ENCODE peak calls at places on chromosomes 4 and X, in four cellular contexts. One of them, this sample, is unnamed. For H3K27me3, the result is how much of the 10 kb centered on the place peaks cover.

GRCh38 chr4:19913670-19914069 is 338.0 kb upstream of the SLIT2 start:
- DNase-seq in left lung: no peak
- DNase-seq in lower lobe of right lung: no peak
- DNase-seq in Peyer's patch: no peak
- DNase-seq in this sample: no peak

GRCh38 chrX:107731831-107732502 is 43.6 kb downstream of the TSC22D3 start:
- DNase-seq in left lung: peak
- DNase-seq in lower lobe of right lung: peak
- DNase-seq in Peyer's patch: peak
- DNase-seq in this sample: no peak

GRCh38 chr4:56469489-56470210 is 2.2 kb downstream of the SRP72 start:
- DNase-seq in left lung: no peak
- DNase-seq in lower lobe of right lung: no peak
- DNase-seq in Peyer's patch: no peak
- DNase-seq in this sample: no peak

GRCh38 chrX:108415891-108416290 is 22.3 kb downstream of the COL4A6 start:
- DNase-seq in lower lobe of right lung: no peak
- DNase-seq in Peyer's patch: no peak
- DNase-seq in left lung: no peak
- DNase-seq in this sample: no peak

GRCh38 chrX:15468036-15468435 is 25.1 kb downstream of the PIR start:
- DNase-seq in Peyer's patch: no peak
- DNase-seq in lower lobe of right lung: no peak
- DNase-seq in left lung: no peak
- DNase-seq in this sample: no peak

GRCh38 chr4:152023674-152024073 is 262.9 kb upstream of the GATB start:
- DNase-seq in left lung: no peak
- DNase-seq in lower lobe of right lung: no peak
- DNase-seq in Peyer's patch: no peak
- DNase-seq in this sample: no peak

GRCh38 chrX:124736553-124737240 is 390.3 kb downstream of the SH2D1A start:
- DNase-seq in lower lobe of right lung: no peak
- DNase-seq in Peyer's patch: peak
- DNase-seq in left lung: no peak
- DNase-seq in this sample: peak

GRCh38 chr4:144750348-144750747 is 104.4 kb downstream of the HHIP start:
- DNase-seq in Peyer's patch: no peak
- DNase-seq in lower lobe of right lung: no peak
- DNase-seq in left lung: no peak
- DNase-seq in this sample: no peak

GRCh38 chr4:75919914-75920313 is 17.7 kb upstream of the PPEF2 start:
- DNase-seq in left lung: no peak
- DNase-seq in lower lobe of right lung: no peak
- DNase-seq in Peyer's patch: peak
- DNase-seq in this sample: no peak

GRCh38 chr4:185846550-185847210 is 34.7 kb upstream of the SORBS2 start:
- DNase-seq in Peyer's patch: no peak
- DNase-seq in left lung: no peak
- DNase-seq in lower lobe of right lung: no peak
- DNase-seq in this sample: no peak

GRCh38 chr4:1524761-1525160 is 118.5 kb upstream of the NKX1-1 start:
- DNase-seq in Peyer's patch: no peak
- DNase-seq in left lung: no peak
- DNase-seq in lower lobe of right lung: peak
- DNase-seq in this sample: no peak
- H3K27me3 ChIP-seq in Peyer's patch: under half
- H3K27me3 ChIP-seq in left lung: under half
- H3K27me3 ChIP-seq in lower lobe of right lung: under half
- H3K27me3 ChIP-seq in this sample: under half

GRCh38 chr4:147463065-147463464 is 17.8 kb upstream of the EDNRA start:
- DNase-seq in left lung: no peak
- DNase-seq in lower lobe of right lung: no peak
- DNase-seq in Peyer's patch: no peak
- DNase-seq in this sample: no peak
- H3K27ac ChIP-seq in left lung: no peak
- H3K27ac ChIP-seq in lower lobe of right lung: no peak
- H3K27ac ChIP-seq in Peyer's patch: no peak
- H3K27ac ChIP-seq in this sample: no peak

DNA sequence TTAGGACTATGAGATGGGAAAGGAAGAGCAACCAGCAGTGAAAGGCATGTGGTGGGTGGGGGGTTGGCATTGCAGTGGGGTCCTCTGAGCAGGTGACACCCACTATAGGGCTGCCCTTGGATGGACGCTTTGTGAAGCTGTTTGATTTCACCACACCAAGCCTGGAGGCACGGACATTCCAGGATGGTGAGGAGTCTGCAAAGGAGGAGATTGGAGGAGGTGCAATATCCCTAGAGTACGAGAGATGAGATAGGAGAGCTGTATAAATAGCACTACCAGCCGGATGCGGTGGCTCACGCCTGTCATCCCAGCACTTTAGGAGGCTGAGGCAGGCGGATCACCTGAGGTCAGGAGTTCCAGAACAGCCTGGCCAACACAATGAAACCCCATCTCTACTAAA is 42.3 kb downstream of the SHOX start:
- DNase-seq in lower lobe of right lung: no peak
- DNase-seq in Peyer's patch: no peak
- DNase-seq in left lung: no peak
- DNase-seq in this sample: no peak
- H3K27me3 ChIP-seq in lower lobe of right lung: under half
- H3K27me3 ChIP-seq in Peyer's patch: under half
- H3K27me3 ChIP-seq in left lung: under half
- H3K27me3 ChIP-seq in this sample: under half

GRCh38 chr4:38413524-38414341 is 250.3 kb upstream of the KLF3 start:
- DNase-seq in left lung: no peak
- DNase-seq in lower lobe of right lung: no peak
- DNase-seq in Peyer's patch: no peak
- DNase-seq in this sample: no peak

GRCh38 chr4:38415682-38416081 is 248.3 kb upstream of the KLF3 start:
- DNase-seq in left lung: no peak
- DNase-seq in Peyer's patch: no peak
- DNase-seq in lower lobe of right lung: no peak
- DNase-seq in this sample: no peak

GRCh38 chr4:38416450-38417014 is 247.5 kb upstream of the KLF3 start:
- DNase-seq in left lung: no peak
- DNase-seq in Peyer's patch: no peak
- DNase-seq in lower lobe of right lung: no peak
- DNase-seq in this sample: no peak

GRCh38 chr4:38412137-38412536 is 251.9 kb upstream of the KLF3 start:
- DNase-seq in left lung: no peak
- DNase-seq in Peyer's patch: no peak
- DNase-seq in lower lobe of right lung: no peak
- DNase-seq in this sample: no peak

DNA sequence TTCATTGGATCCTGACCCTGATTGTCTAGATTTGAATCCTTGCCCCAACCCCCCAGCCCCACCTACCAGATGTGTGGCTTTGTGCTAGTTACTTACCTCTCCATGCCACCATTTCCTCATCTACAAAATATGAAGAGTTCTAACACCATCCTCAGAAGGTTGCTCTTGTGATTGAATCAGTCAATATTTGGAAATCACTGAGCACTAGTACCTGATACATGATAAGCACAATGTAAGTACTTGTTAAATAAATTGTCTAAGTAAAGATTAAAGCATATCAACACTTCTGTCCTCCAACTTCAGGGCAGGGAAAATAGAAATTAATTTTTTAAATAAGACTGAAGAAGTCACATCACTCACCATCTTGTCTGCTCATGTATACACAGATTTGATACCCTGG is 249.6 kb upstream of the KLF3 start:
- DNase-seq in left lung: no peak
- DNase-seq in lower lobe of right lung: no peak
- DNase-seq in Peyer's patch: no peak
- DNase-seq in this sample: no peak
- H3K27ac ChIP-seq in left lung: no peak
- H3K27ac ChIP-seq in lower lobe of right lung: no peak
- H3K27ac ChIP-seq in Peyer's patch: no peak
- H3K27ac ChIP-seq in this sample: no peak

GRCh38 chrX:25011589-25012432 is 4.0 kb downstream of the ARX start:
- DNase-seq in left lung: no peak
- DNase-seq in Peyer's patch: no peak
- DNase-seq in lower lobe of right lung: no peak
- DNase-seq in this sample: no peak

GRCh38 chrX:25014366-25014838 is 1.4 kb downstream of the ARX start:
- DNase-seq in left lung: no peak
- DNase-seq in Peyer's patch: no peak
- DNase-seq in lower lobe of right lung: no peak
- DNase-seq in this sample: no peak

GRCh38 chrX:25013593-25014365 is 2.0 kb downstream of the ARX start:
- DNase-seq in left lung: no peak
- DNase-seq in lower lobe of right lung: no peak
- DNase-seq in Peyer's patch: no peak
- DNase-seq in this sample: no peak

GRCh38 chrX:25012433-25012735 is 3.4 kb downstream of the ARX start:
- DNase-seq in Peyer's patch: no peak
- DNase-seq in left lung: no peak
- DNase-seq in lower lobe of right lung: no peak
- DNase-seq in this sample: no peak

DNA sequence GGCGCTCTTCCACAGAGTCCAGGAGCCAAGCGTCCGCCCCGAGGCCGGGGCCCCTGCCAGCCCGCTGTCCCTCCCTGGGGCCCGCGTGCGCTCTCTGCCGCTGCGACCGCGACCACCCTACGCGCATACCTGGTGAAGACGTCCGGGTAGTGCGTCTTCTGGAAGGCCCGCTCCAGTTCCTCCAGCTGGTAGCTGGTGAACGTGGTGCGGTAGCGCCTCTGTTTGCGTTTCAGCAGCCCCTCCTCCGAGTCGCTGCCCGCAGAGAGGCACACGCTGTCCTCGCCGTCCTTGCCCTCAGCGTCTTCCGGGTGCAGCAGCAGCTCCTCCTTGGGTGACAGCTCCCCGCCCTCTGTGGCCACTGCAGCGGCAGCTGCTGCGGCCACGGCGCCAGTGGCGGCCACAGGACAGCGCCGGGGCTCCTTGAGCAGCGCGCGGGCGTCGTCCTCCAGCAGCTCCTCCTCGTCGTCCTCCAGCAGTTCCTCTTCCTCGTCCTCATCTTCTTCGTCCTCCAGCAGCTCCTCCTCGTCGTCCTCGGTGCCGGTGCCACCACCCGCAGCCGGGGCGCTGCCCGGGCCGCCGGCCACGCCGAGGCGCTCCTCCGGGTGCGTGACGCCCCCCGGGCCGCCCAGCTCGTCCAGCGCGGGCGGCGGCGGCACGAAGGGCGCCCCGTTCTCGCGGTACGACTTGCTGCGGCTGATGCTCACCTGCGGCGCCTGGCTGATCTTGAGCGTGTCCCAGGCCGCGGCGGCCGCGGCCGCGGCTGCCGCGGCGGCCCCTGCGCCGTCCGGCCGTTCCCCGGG is 2.8 kb downstream of the ARX start:
- DNase-seq in left lung: no peak
- DNase-seq in Peyer's patch: no peak
- DNase-seq in lower lobe of right lung: no peak
- DNase-seq in this sample: no peak
- H3K27me3 ChIP-seq in left lung: half or more
- H3K27me3 ChIP-seq in Peyer's patch: under half
- H3K27me3 ChIP-seq in lower lobe of right lung: half or more
- H3K27me3 ChIP-seq in this sample: under half

GRCh38 chr4:7892212-7893019 is 47.2 kb downstream of the AFAP1 start:
- DNase-seq in left lung: no peak
- DNase-seq in lower lobe of right lung: no peak
- DNase-seq in Peyer's patch: no peak
- DNase-seq in this sample: no peak

GRCh38 chr4:7890635-7891393 is 48.8 kb downstream of the AFAP1 start:
- DNase-seq in lower lobe of right lung: no peak
- DNase-seq in Peyer's patch: no peak
- DNase-seq in left lung: no peak
- DNase-seq in this sample: no peak

GRCh38 chr4:7886250-7886973 is 53.2 kb downstream of the AFAP1 start:
- DNase-seq in left lung: no peak
- DNase-seq in lower lobe of right lung: no peak
- DNase-seq in Peyer's patch: no peak
- DNase-seq in this sample: no peak

GRCh38 chr4:7885216-7886134 is 54.2 kb downstream of the AFAP1 start:
- DNase-seq in lower lobe of right lung: no peak
- DNase-seq in left lung: no peak
- DNase-seq in Peyer's patch: no peak
- DNase-seq in this sample: no peak

GRCh38 chr4:7887415-7887814 is 52.2 kb downstream of the AFAP1 start:
- DNase-seq in left lung: no peak
- DNase-seq in Peyer's patch: no peak
- DNase-seq in lower lobe of right lung: no peak
- DNase-seq in this sample: no peak
- H3K27ac ChIP-seq in left lung: no peak
- H3K27ac ChIP-seq in Peyer's patch: no peak
- H3K27ac ChIP-seq in lower lobe of right lung: no peak
- H3K27ac ChIP-seq in this sample: no peak